ENCODE peak calls at places on chromosomes 11 and 22, in nine cellular contexts. Y, A, C, Z, I, N, Q, S and O are unnamed samples.

GRCh38 chr11:59849129-59849528 is 3.8 kb upstream of the CBLIF start:
- DNase-seq in Y (no peak), A (no peak), C (no peak), Z (no peak), I (no peak), N (peak), Q (no peak), S (no peak), O (no peak)

GRCh38 chr22:20509344-20510047 is 2.1 kb downstream of the MED15 start:
- DNase-seq in Y (peak), A (no peak), C (peak), Z (peak), I (no peak), N (peak), Q (no peak), S (peak), O (peak)

GRCh38 chr11:106656646-106657045 is 361.6 kb downstream of the GUCY1A2 start:
- DNase-seq in Y (no peak), A (no peak), C (no peak), Z (no peak), I (no peak), N (no peak), Q (no peak), S (no peak), O (no peak)

GRCh38 chr11:120625565-120625964 is 114.0 kb downstream of the GRIK4 start:
- DNase-seq in Y (no peak), A (no peak), C (no peak), Z (no peak), I (no peak), N (no peak), Q (no peak), S (no peak), O (no peak)

GRCh38 chr11:61004037-61004641 is 32.7 kb downstream of the CD6 start:
- DNase-seq in Y (no peak), A (no peak), C (no peak), Z (no peak), I (no peak), N (no peak), Q (no peak), S (no peak), O (no peak)

GRCh38 chr22:19419086-19419463 is 12.5 kb downstream of the HIRA start:
- DNase-seq in Y (no peak), A (no peak), C (no peak), Z (peak), I (no peak), N (peak), Q (no peak), S (no peak), O (no peak)

GRCh38 chr11:20964985-20965384 is 295.6 kb downstream of the NELL1 start:
- DNase-seq in Y (no peak), A (no peak), C (no peak), Z (no peak), I (no peak), N (no peak), Q (no peak), S (no peak), O (no peak)

GRCh38 chr11:44326615-44327475 is 16.9 kb upstream of the ALX4 start:
- DNase-seq in Y (no peak), A (no peak), C (no peak), Z (peak), I (no peak), N (no peak), Q (no peak), S (no peak), O (no peak)

GRCh38 chr11:128776434-128777284 is 82.8 kb downstream of the FLI1 start:
- DNase-seq in Y (peak), A (peak), C (peak), Z (peak), I (no peak), N (no peak), Q (no peak), S (no peak), O (peak)

GRCh38 chr22:27318516-27318915 is 483.0 kb downstream of the MN1 start:
- DNase-seq in Y (no peak), A (no peak), C (no peak), Z (no peak), I (no peak), N (peak), Q (no peak), S (no peak), O (peak)

GRCh38 chr11:2541321-2541680 is 96.5 kb downstream of the KCNQ1 start:
- DNase-seq in Y (no peak), A (no peak), C (no peak), Z (no peak), I (no peak), N (no peak), Q (no peak), S (no peak), O (no peak)

GRCh38 chr22:35195821-35196220 is 61.5 kb upstream of the HMGXB4 start:
- DNase-seq in Y (no peak), A (no peak), C (no peak), Z (no peak), I (no peak), N (no peak), Q (no peak), S (no peak), O (no peak)

GRCh38 chr11:86484164-86484794 is 109.6 kb downstream of the CCDC81 start:
- DNase-seq in Y (peak), A (peak), C (no peak), Z (peak), I (no peak), N (no peak), Q (peak), S (peak), O (no peak)

GRCh38 chr22:45587638-45588481 is 83.8 kb upstream of the ATXN10 start:
- DNase-seq in Y (no peak), A (no peak), C (no peak), Z (no peak), I (no peak), N (no peak), Q (no peak), S (no peak), O (no peak)

GRCh38 chr22:49322231-49322630 is 505.4 kb downstream of the BRD1 start:
- DNase-seq in Y (no peak), A (no peak), C (no peak), Z (no peak), I (no peak), N (no peak), Q (no peak), S (no peak), O (no peak)

GRCh38 chr11:118010738-118011461 is 24.7 kb downstream of the IL10RA start:
- DNase-seq in Y (no peak), A (no peak), C (no peak), Z (peak), I (peak), N (peak), Q (no peak), S (no peak), O (no peak)

GRCh38 chr22:40855960-40856512 is 403 bp downstream of the ST13 start:
- DNase-seq in Y (no peak), A (no peak), C (peak), Z (peak), I (no peak), N (peak), Q (no peak), S (no peak), O (peak)

GRCh38 chr22:22156716-22157499 is 87.7 kb upstream of the VPREB1 start:
- DNase-seq in Y (peak), A (peak), C (peak), Z (peak), I (peak), N (peak), Q (no peak), S (peak), O (peak)

GRCh38 chr22:49119551-49119952 is 708.1 kb downstream of the BRD1 start:
- DNase-seq in Y (no peak), A (no peak), C (no peak), Z (no peak), I (no peak), N (no peak), Q (no peak), S (no peak), O (no peak)

GRCh38 chr22:20245577-20246367 is 22.3 kb downstream of the RTN4R start:
- DNase-seq in Y (no peak), A (no peak), C (no peak), Z (no peak), I (no peak), N (no peak), Q (no peak), S (no peak), O (no peak)

DNA sequence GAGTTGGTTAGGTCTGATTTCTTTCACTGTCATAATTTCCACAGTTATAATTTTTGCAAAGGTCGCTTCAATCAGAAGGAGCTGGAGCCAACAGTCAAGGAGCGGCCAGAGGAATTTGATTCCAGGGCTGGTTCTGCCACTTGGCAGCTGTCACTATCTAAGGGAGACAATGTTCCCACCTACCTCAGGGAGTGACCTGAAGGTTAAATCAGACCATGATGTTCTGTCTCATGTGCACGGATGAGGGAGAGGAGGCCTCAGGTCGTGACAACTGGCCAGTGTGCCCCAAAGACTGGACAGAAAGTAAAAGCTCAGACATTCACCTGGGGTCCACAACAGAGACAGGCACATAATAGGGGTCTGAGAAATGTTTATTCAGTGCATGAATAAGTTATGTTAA is 7.6 kb downstream of the MRGPRD start:
- DNase-seq in Y (no peak), A (no peak), C (no peak), Z (no peak), I (no peak), N (no peak), Q (no peak), S (no peak), O (no peak)
- TF ChIP-seq REST in Y (no peak), A (no peak), C (no peak), Z (no peak), I (no peak), N (no peak), Q (no peak), S (no peak), O (no peak)

DNA sequence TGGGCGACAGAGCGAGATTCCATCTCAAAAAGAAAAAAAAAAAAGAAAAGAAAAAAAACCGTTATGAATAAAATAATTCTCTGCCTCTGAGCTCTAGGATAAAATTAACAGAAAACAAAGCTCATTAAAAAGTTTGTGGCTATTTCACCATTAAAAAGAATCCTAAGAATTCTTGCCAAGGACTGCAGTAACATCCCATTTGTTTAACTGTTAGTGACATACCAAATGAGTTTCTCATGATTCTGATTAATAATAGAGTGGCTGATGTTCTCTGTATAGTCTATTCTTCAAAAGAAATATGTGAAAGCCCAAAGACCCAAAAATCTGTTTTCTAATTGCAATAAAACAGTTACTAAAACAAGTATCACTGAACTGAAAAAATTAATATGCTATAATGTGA is 19.7 kb downstream of the CLNS1A start:
- DNase-seq in Y (no peak), A (no peak), C (no peak), Z (no peak), I (no peak), N (no peak), Q (no peak), S (no peak), O (no peak)
- TF ChIP-seq REST in Y (no peak), A (no peak), C (no peak), Z (no peak), I (no peak), N (no peak), Q (no peak), S (no peak), O (no peak)

DNA sequence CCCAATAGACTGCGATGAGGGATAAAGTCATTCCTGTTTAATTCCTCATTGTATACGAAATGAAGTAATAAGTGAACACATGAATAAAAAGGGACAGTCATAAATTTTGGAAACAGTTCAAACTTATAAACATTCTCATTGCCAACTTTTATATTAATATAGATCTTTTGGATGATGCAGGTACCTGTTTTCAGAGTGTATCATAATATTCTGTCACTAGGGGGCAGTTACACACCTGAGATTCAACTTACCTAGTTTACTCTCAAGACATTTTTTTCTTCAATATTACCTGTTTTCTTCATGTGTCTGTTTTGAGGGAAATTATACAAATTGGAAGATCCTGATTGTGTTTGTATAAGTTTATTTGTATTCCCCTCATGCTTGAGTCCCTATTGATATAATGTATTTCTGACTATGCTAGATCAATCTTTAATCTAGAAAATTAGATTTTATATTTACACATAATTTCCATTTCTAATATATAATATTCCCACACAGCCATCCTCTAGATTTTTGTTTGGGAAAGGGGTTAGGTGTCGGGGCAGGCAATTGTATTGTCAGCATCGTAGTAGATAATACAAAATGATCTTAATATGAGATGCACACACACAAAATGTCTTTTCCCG is 18.3 kb downstream of the FDX1 start:
- DNase-seq in Y (no peak), A (no peak), C (no peak), Z (no peak), I (no peak), N (no peak), Q (no peak), S (no peak), O (peak)
- TF ChIP-seq REST in Y (no peak), A (no peak), C (no peak), Z (no peak), I (no peak), N (no peak), Q (no peak), S (no peak), O (no peak)

GRCh38 chr22:50729391-50730012 is 8.5 kb upstream of the ACR start:
- DNase-seq in Y (no peak), A (no peak), C (no peak), Z (no peak), I (no peak), N (no peak), Q (no peak), S (no peak), O (peak)
- TF ChIP-seq REST in Y (no peak), A (no peak), C (no peak), Z (no peak), I (no peak), N (no peak), Q (no peak), S (no peak), O (no peak)